ENCODE peak calls at places on chromosomes 7 and 10, in nine cellular contexts. F is upper lobe of right lung; R is NCI-H510A; Z is T follicular helper cell; W is activated CD4-positive, CD25-positive, alpha-beta regulatory T cell treated with anti-CD3 and anti-CD28 coated beads, Interleukin-2, amount 50 U/mL, for 72 hours; J is heart left ventricle; A is stimulated activated CD8-positive, alpha-beta memory T cell treated with anti-CD3 and anti-CD28 coated beads, Interleukin-15, amount 100 ng/mL, for 24 hours; V is ureter; E is NB4. L is an unnamed sample.

GRCh38 chr7:18361756-18362155 is 133.8 kb upstream of the HDAC9 start:
- DNase-seq in W (no peak), A (no peak), E (no peak), F (no peak), J (no peak), V (no peak), Z (no peak), R (no peak), L (no peak)

GRCh38 chr10:114401195-114401741 is 3.0 kb downstream of the AFAP1L2 start:
- DNase-seq in Z (no peak), W (no peak), A (no peak), R (no peak), E (no peak), J (peak), V (peak), F (no peak), L (no peak)

GRCh38 chr10:46547331-46547880 is 9.1 kb downstream of the GPRIN2 start:
- DNase-seq in E (no peak), R (no peak), J (peak), A (no peak), V (peak), W (peak), Z (no peak), F (peak), L (peak)

GRCh38 chr10:72712136-72712535 is 20.2 kb downstream of the MCU start:
- DNase-seq in W (no peak), J (no peak), E (no peak), Z (no peak), R (no peak), V (no peak), A (no peak), F (no peak), L (no peak)

GRCh38 chr7:113306302-113306701 is 187.9 kb upstream of the SMIM30 start:
- DNase-seq in Z (no peak), A (no peak), J (no peak), W (no peak), V (no peak), R (no peak), E (no peak), F (no peak), L (no peak)

GRCh38 chr7:139036901-139037300 is 1.1 kb upstream of the ZC3HAV1L start:
- DNase-seq in W (no peak), A (no peak), J (no peak), R (no peak), V (no peak), Z (no peak), E (peak), F (no peak), L (no peak)

GRCh38 chr7:87000344-87000743 is 59.1 kb downstream of the ELAPOR2 start:
- DNase-seq in A (no peak), E (no peak), V (no peak), Z (no peak), J (no peak), F (no peak), W (no peak), R (no peak), L (no peak)

GRCh38 chr7:67631496-67631895 is 634.9 kb downstream of the TYW1 start:
- DNase-seq in F (no peak), A (no peak), Z (no peak), R (no peak), E (no peak), J (no peak), W (no peak), V (no peak), L (no peak)

GRCh38 chr10:116779076-116779687 is 36.8 kb upstream of the HSPA12A start:
- DNase-seq in Z (no peak), R (no peak), J (no peak), A (no peak), F (no peak), W (no peak), V (no peak), E (peak), L (no peak)

GRCh38 chr10:48414778-48415177 is 108.3 kb downstream of the MAPK8 start:
- DNase-seq in W (no peak), Z (no peak), V (no peak), E (no peak), R (no peak), F (no peak), J (no peak), A (no peak), L (no peak)

GRCh38 chr10:75352650-75353049 is 48.9 kb downstream of the ZNF503 start:
- DNase-seq in F (no peak), A (no peak), R (no peak), J (no peak), V (no peak), W (no peak), E (peak), Z (no peak), L (no peak)

GRCh38 chr10:6737080-6737641 is 157.1 kb upstream of the PRKCQ start:
- DNase-seq in R (no peak), Z (no peak), F (no peak), E (no peak), J (no peak), V (peak), W (no peak), A (no peak), L (no peak)

GRCh38 chr10:20990604-20991003 is 93.5 kb upstream of the NEBL start:
- DNase-seq in E (no peak), W (no peak), J (no peak), V (no peak), R (no peak), A (no peak), Z (no peak), F (no peak), L (no peak)

GRCh38 chr7:78039791-78040776 is 241.5 kb downstream of the PHTF2 start:
- DNase-seq in R (no peak), V (peak), J (peak), W (peak), A (no peak), F (no peak), Z (peak), E (peak), L (peak)

GRCh38 chr7:43569424-43569823 is 13.5 kb upstream of the STK17A start:
- DNase-seq in A (no peak), Z (no peak), V (no peak), E (peak), R (no peak), F (no peak), J (no peak), W (no peak), L (no peak)

GRCh38 chr10:101745074-101745690 is 30.7 kb downstream of the FGF8 start:
- DNase-seq in J (no peak), E (no peak), F (no peak), V (no peak), R (no peak), A (no peak), W (no peak), Z (no peak), L (no peak)

GRCh38 chr10:56537984-56538383 is 176.9 kb upstream of the ZWINT start:
- DNase-seq in V (no peak), E (peak), R (no peak), Z (no peak), A (no peak), F (no peak), W (no peak), J (no peak), L (no peak)

GRCh38 chr7:71497233-71497946 is 365.4 kb downstream of the GALNT17 start:
- DNase-seq in A (no peak), Z (no peak), J (peak), W (no peak), E (no peak), F (no peak), V (no peak), R (no peak), L (no peak)

GRCh38 chr7:117251687-117252086 is 71.2 kb downstream of the WNT2 start:
- DNase-seq in V (no peak), F (no peak), J (no peak), R (no peak), W (no peak), Z (no peak), E (no peak), A (no peak), L (no peak)

GRCh38 chr7:73526892-73527821 is 5.1 kb upstream of the BAZ1B start:
- DNase-seq in Z (no peak), F (no peak), E (peak), J (no peak), A (no peak), V (no peak), W (no peak), R (peak), L (no peak)

GRCh38 chr10:100734295-100735086 is 10.9 kb upstream of the PAX2 start:
- DNase-seq in R (no peak), V (no peak), A (no peak), F (peak), E (no peak), J (no peak), Z (no peak), W (no peak), L (no peak)

GRCh38 chr7:149714081-149714909 is 59.1 kb downstream of the ZNF467 start:
- DNase-seq in J (peak), F (peak), E (peak), V (peak), W (peak), Z (peak), R (peak), A (peak), L (peak)

GRCh38 chr7:139118234-139118802 is 8.8 kb upstream of the ZC3HAV1 start:
- DNase-seq in R (no peak), F (no peak), A (no peak), J (no peak), E (peak), V (no peak), W (no peak), Z (no peak), L (no peak)

GRCh38 chr7:78124221-78124620 is 325.6 kb downstream of the PHTF2 start:
- DNase-seq in W (no peak), F (no peak), A (no peak), E (no peak), J (no peak), R (no peak), Z (no peak), V (no peak), L (no peak)

GRCh38 chr10:73809061-73809818 is 2.2 kb downstream of the NDST2 start:
- DNase-seq in R (no peak), E (no peak), V (no peak), F (no peak), J (no peak), W (no peak), Z (no peak), A (no peak), L (no peak)

GRCh38 chr7:12572941-12573340 is 2.4 kb downstream of the SCIN start:
- DNase-seq in F (no peak), J (no peak), Z (no peak), R (no peak), V (no peak), E (no peak), A (no peak), W (no peak), L (no peak)

GRCh38 chr10:91349381-91349780 is 60.8 kb upstream of the HECTD2 start:
- DNase-seq in R (no peak), V (no peak), Z (no peak), J (no peak), A (no peak), W (no peak), E (no peak), F (no peak), L (no peak)

GRCh38 chr7:158923928-158924511 is 67.7 kb downstream of the DYNC2I1 start:
- DNase-seq in E (no peak), Z (no peak), W (no peak), V (no peak), F (no peak), R (no peak), A (no peak), J (no peak), L (no peak)

GRCh38 chr10:11026761-11027160 is 9.1 kb downstream of the CELF2 start:
- DNase-seq in F (no peak), E (no peak), V (no peak), A (no peak), Z (no peak), R (no peak), W (no peak), J (no peak), L (no peak)

GRCh38 chr10:105837951-105838350 is 1196.9 kb downstream of the SORCS3 start:
- DNase-seq in F (no peak), Z (no peak), W (no peak), A (no peak), E (peak), R (no peak), J (no peak), V (no peak), L (no peak)

GRCh38 chr10:76558586-76558985 is 1079.0 kb downstream of the KCNMA1 start:
- DNase-seq in V (peak), R (no peak), W (no peak), Z (no peak), E (no peak), F (no peak), A (no peak), J (no peak), L (no peak)

GRCh38 chr7:134254311-134254710 is 62.4 kb downstream of the SLC35B4 start:
- DNase-seq in E (peak), Z (no peak), R (no peak), A (no peak), F (no peak), J (no peak), W (no peak), V (no peak), L (no peak)

GRCh38 chr7:34928052-34928451 is 109.2 kb downstream of the DPY19L1 start:
- DNase-seq in Z (peak), W (peak), E (peak), R (no peak), A (peak), J (peak), F (peak), V (no peak), L (peak)